ENCODE peak calls at places on chromosomes 1 and 21, in six cellular contexts. J is cardiac muscle cell, M is heart left ventricle, X is fibroblast of the aortic adventitia, G is HFF-Myc, T is fibroblast of lung. A is an unnamed sample.

GRCh38 chr1:234585333-234586055 is 24.5 kb downstream of the IRF2BP2 start:
- DNase-seq in X (peak; percentile 88), J (no peak), M (no peak), T (peak; percentile 41), G (no peak), A (peak; percentile 62)

GRCh38 chr1:207088731-207089626 is at the start of gene C4BPB:
- DNase-seq in T (no peak), X (no peak), M (no peak), G (no peak), J (no peak), A (no peak)

GRCh38 chr1:203858055-203858454 is 3.3 kb upstream of the SNRPE start:
- DNase-seq in T (peak; percentile 50), J (no peak), G (no peak), M (no peak), X (peak; percentile 83), A (peak; percentile 74)

GRCh38 chr1:36925251-36925650 is 109.1 kb downstream of the GRIK3 start:
- DNase-seq in G (no peak), J (no peak), X (no peak), M (no peak), T (no peak), A (no peak)

GRCh38 chr1:2115922-2116341 is 65.7 kb downstream of the PRKCZ start:
- DNase-seq in X (no peak), M (no peak), J (peak; percentile 60), T (no peak), G (no peak), A (no peak)

GRCh38 chr1:42380617-42381423 is at the start of gene RIMKLA:
- DNase-seq in X (no peak), T (peak; percentile 6), G (no peak), J (peak; percentile 89), M (peak; percentile 55), A (no peak)

GRCh38 chr1:28594661-28595411 is 2.8 kb downstream of the RAB42 start:
- DNase-seq in G (no peak), J (no peak), T (no peak), M (no peak), X (peak; percentile 84), A (peak; percentile 79)

GRCh38 chr1:51488372-51489050 is 30.6 kb downstream of the EPS15 start:
- DNase-seq in G (no peak), X (peak; percentile 28), T (no peak), M (no peak), J (no peak), A (no peak)

GRCh38 chr1:182193908-182194550 is 132.5 kb upstream of the ZNF648 start:
- DNase-seq in J (no peak), G (no peak), X (peak; percentile 13), M (no peak), T (peak; percentile 73), A (no peak)

GRCh38 chr1:31572323-31573104 is 3.8 kb upstream of the TINAGL1 start:
- DNase-seq in M (no peak), X (peak; percentile 35), G (no peak), T (peak; percentile 42), J (no peak), A (no peak)

GRCh38 chr1:200666309-200666708 is 3.4 kb downstream of the DDX59 start:
- DNase-seq in X (no peak), J (no peak), G (no peak), T (no peak), M (no peak), A (no peak)

GRCh38 chr21:26177187-26177586 is 6.6 kb upstream of the APP start:
- DNase-seq in G (no peak), M (peak; percentile 30), X (peak; percentile 60), J (no peak), T (no peak), A (no peak)

GRCh38 chr1:48470506-48470905 is 1.5 kb downstream of the SPATA6 start:
- DNase-seq in X (no peak), G (no peak), J (peak; percentile 20), M (peak; percentile 37), T (peak; percentile 47), A (no peak)

GRCh38 chr1:117573386-117574040 is 32.3 kb upstream of the TENT5C start:
- DNase-seq in M (peak; percentile 12), T (no peak), G (no peak), X (peak; percentile 10), J (no peak), A (peak; percentile 24)

GRCh38 chr1:77925536-77925935 is 37.1 kb downstream of the NEXN start:
- DNase-seq in T (peak; percentile 61), J (no peak), G (no peak), M (no peak), X (peak; percentile 92), A (peak; percentile 37)

GRCh38 chr1:119480175-119480574 is 26.8 kb upstream of the HSD3B1 start:
- DNase-seq in G (no peak), M (no peak), X (no peak), T (no peak), J (no peak), A (no peak)

GRCh38 chr1:59409525-59409924 is 112.6 kb downstream of the FGGY start:
- DNase-seq in J (no peak), G (no peak), M (no peak), T (no peak), X (no peak), A (no peak)

GRCh38 chr1:55781944-55782482 is 566.8 kb upstream of the USP24 start:
- DNase-seq in M (peak; percentile 25), X (peak; percentile 94), J (no peak), T (peak; percentile 95), G (peak; percentile 65), A (peak; percentile 85)

GRCh38 chr1:205429742-205430464 is 8.0 kb upstream of the LEMD1 start:
- DNase-seq in M (no peak), X (no peak), T (no peak), J (no peak), G (no peak), A (no peak)

GRCh38 chr1:184030433-184031126 is 6.9 kb downstream of the COLGALT2 start:
- DNase-seq in T (no peak), G (no peak), X (no peak), M (no peak), J (no peak), A (no peak)

GRCh38 chr1:167081594-167081993 is 8.6 kb downstream of the GPA33 start:
- DNase-seq in T (no peak), G (no peak), J (no peak), M (no peak), X (no peak), A (no peak)

DNA sequence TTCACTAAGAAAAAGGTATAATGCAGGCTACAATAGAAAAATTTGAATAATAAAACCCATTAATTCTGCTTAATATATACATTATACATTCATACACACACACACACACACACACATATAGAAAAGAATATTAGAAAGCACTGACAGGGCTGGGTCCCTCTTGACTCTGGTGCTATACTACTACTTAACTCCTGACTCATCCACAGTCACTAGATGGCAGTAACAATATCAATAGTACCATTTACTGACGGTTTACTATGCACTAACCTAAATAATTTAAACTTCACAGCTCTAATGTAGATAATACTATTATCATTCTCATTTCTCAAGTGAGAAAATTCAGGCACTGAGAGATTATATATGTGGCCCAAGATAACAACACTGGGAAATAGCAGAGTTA is 87.5 kb downstream of the COP1 start:
- DNase-seq in T (peak; percentile 22), X (peak; percentile 13), G (no peak), M (no peak), J (no peak), A (no peak)
- TF ChIP-seq CTCF in T (peak; percentile 28), X (peak; percentile 25), G (peak; percentile 13), M (no peak), J (peak; percentile 29), A (peak; percentile 18)

DNA sequence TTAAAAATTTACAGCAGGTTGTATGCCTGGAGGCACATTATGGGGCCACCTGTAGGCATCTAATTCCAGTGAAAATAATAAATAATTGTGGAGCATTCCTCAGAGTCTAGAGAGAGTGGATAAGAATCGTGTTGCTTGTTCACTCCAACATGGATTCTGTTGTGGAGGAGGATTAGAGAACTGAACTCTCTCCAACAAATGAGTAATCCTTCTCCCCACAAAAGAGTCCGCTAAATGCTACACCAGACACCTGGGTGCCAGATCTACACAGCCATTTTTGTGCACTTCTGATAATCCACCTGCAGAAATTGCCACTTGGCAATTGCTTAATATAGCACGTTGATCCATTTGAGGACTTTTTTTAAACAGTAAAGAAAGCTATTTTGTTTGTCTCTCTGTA is 113.7 kb upstream of the DPYD start:
- DNase-seq in T (no peak), X (peak; percentile 67), G (no peak), M (no peak), J (no peak), A (no peak)
- H3K4me3 ChIP-seq in T (no peak overlapping the region), X (no peak overlapping the region), G (no peak overlapping the region), M (no peak overlapping the region), J (no peak overlapping the region), A (no peak overlapping the region)

GRCh38 chr21:16074950-16075489 is 345.2 kb downstream of the USP25 start:
- DNase-seq in X (no peak), G (no peak), J (no peak), M (no peak), T (no peak), A (no peak)

GRCh38 chr21:16072176-16072575 is 342.4 kb downstream of the USP25 start:
- DNase-seq in T (no peak), G (no peak), M (no peak), X (no peak), J (no peak), A (no peak)

GRCh38 chr21:16072692-16073091 is 342.9 kb downstream of the USP25 start:
- DNase-seq in J (no peak), M (no peak), X (peak; percentile 96), G (peak; percentile 92), T (peak; percentile 90), A (peak; percentile 87)

GRCh38 chr21:16071761-16072160 is 342.0 kb downstream of the USP25 start:
- DNase-seq in M (no peak), G (no peak), J (no peak), X (no peak), T (no peak), A (no peak)

DNA sequence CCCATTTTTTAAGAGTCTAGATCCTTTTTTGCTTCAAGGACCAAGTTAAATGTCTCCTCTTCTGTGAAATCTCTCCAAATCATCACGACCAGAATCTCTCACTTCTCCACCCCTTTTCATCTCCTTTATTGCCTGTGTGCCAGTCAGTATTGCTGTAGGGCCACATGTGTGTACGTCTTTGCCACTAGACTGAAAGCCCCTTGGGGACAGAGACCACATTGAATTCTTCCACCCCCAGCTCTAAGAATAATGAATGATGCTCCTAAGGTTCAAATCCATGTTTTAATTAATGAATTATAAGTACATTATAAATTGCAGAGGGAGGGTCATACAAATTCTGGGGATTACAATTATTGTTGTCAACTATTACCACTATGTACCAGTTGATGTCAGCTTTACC is 343.8 kb downstream of the USP25 start:
- DNase-seq in J (no peak), X (no peak), T (no peak), G (no peak), M (no peak), A (no peak)
- TF ChIP-seq CTCF in J (no peak), X (no peak), T (no peak), G (no peak), M (no peak), A (no peak)

DNA sequence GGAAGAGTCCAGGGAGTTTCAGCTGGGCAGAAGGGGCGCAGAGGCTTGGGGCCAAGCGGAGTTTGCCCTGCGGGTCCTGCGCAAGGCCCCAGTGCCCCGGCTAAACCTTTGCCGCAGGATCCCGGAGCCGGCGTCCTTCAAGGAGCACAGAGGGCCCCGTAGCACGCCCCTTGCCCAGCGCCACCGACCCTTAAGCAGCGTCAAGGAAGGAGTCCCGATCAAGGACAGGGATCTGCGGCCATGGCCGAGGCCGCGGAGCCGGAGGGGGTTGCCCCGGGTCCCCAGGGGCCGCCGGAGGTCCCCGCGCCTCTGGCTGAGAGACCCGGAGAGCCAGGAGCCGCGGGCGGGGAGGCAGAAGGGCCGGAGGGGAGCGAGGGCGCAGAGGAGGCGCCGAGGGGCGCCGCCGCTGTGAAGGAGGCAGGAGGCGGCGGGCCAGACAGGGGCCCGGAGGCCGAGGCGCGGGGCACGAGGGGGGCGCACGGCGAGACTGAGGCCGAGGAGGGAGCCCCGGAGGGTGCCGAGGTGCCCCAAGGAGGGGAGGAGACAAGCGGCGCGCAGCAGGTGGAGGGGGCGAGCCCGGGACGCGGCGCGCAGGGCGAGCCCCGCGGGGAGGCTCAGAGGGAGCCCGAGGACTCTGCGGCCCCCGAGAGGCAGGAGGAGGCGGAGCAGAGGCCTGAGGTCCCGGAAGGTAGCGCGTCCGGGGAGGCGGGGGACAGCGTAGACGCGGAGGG is 520 bp downstream of the CLIC6 start:
- DNase-seq in J (peak; percentile 12), T (no peak), X (no peak), G (no peak), M (no peak), A (no peak)
- H3K4me3 ChIP-seq in J (peak overlapping the region; percentile 15), T (peak overlapping the region; percentile 35), X (no peak overlapping the region), G (peak overlapping the region; percentile 12), M (peak overlapping the region; percentile 51), A (peak overlapping the region; percentile 19)